ENCODE peak calls at places on chromosomes 5 and 9, in five cellular contexts. F is spleen, G is upper lobe of right lung, J is tibial nerve, D is choroid plexus epithelial cell. O is an unnamed sample.

GRCh38 chr5:8842906-8843590 is 702.8 kb downstream of the SEMA5A start:
- DNase-seq in G (no peak), F (no peak), D (peak; percentile 76), J (no peak), O (no peak)

GRCh38 chr5:41414598-41414997 is 95.8 kb downstream of the PLCXD3 start:
- DNase-seq in D (peak; percentile 93), J (no peak), G (no peak), F (no peak), O (no peak)

GRCh38 chr5:138655530-138656245 is 80.5 kb upstream of the HSPA9 start:
- DNase-seq in J (peak; percentile 38), D (no peak), G (no peak), F (no peak), O (no peak)

GRCh38 chr9:100602302-100602930 is 24.5 kb downstream of the CAVIN4 start:
- DNase-seq in D (peak; percentile 76), G (no peak), J (no peak), F (no peak), O (no peak)

GRCh38 chr5:156513123-156513814 is 186.3 kb downstream of the SGCD start:
- DNase-seq in F (no peak), J (no peak), G (no peak), D (no peak), O (no peak)

GRCh38 chr9:96885424-96885823 is 31.1 kb upstream of the ZNF782 start:
- DNase-seq in J (no peak), D (no peak), F (no peak), G (no peak), O (no peak)

GRCh38 chr5:142717582-142718215 is 31.8 kb upstream of the FGF1 start:
- DNase-seq in D (peak; percentile 86), G (no peak), F (no peak), J (no peak), O (no peak)

GRCh38 chr9:134444040-134444315 is 117.7 kb downstream of the RXRA start:
- DNase-seq in F (no peak), G (no peak), D (no peak), J (no peak), O (no peak)

GRCh38 chr9:91902465-91903125 is 47.4 kb downstream of the ROR2 start:
- DNase-seq in G (no peak), D (peak; percentile 39), F (no peak), J (no peak), O (no peak)

GRCh38 chr5:109997191-109997590 is 307.5 kb downstream of the MAN2A1 start:
- DNase-seq in J (no peak), G (no peak), D (no peak), F (no peak), O (no peak)

GRCh38 chr5:176543428-176544182 is 5.5 kb upstream of the CDHR2 start:
- DNase-seq in D (no peak), G (peak; percentile 90), J (no peak), F (peak; percentile 95), O (no peak)

GRCh38 chr9:101706261-101706798 is 32.1 kb downstream of the GRIN3A start:
- DNase-seq in F (no peak), D (no peak), G (no peak), J (no peak), O (no peak)

GRCh38 chr5:39167141-39167972 is 52.0 kb downstream of the FYB1 start:
- DNase-seq in J (no peak), D (peak; percentile 22), F (no peak), G (no peak), O (no peak)

GRCh38 chr9:131475956-131476776 is 26.6 kb upstream of the POMT1 start:
- DNase-seq in J (no peak), G (peak; percentile 60), F (peak; percentile 69), D (no peak), O (no peak)
- TF ChIP-seq CTCF in J (peak; percentile 30), G (peak; percentile 34), F (peak; percentile 56), D (peak; percentile 59), O (peak; percentile 34)

GRCh38 chr5:173745561-173745960 is 129.1 kb upstream of the BOD1 start:
- DNase-seq in D (no peak), J (no peak), G (no peak), F (no peak), O (no peak)
- H3K4me3 ChIP-seq in D (no peak overlapping the region), J (no peak overlapping the region), G (no peak overlapping the region), F (no peak overlapping the region), O (no peak overlapping the region)

DNA sequence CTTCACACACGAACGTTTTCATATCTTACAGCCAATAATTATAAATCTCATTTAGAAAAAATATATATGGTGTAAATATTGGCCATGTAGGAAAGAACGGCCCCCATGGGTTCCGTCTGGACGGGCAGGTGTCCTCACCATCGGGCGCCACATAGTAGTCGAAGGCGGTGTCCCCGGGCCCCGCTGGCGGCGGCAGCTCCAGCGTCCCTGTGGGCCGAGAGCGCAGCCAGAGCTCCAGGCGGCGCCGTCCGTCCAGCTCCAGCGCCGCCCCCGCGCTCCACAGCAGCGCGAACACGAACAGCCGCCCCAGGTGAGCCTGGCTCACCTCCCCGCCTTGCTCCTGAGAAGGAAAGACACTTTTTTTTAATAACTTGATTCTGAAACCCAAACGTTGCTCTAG is 134.6 kb downstream of the DNAH5 start:
- DNase-seq in G (no peak), J (no peak), F (no peak), D (no peak), O (no peak)
- TF ChIP-seq CTCF in G (no peak), J (no peak), F (no peak), D (no peak), O (no peak)

GRCh38 chr5:173327948-173328895 is at the start of gene STC2:
- DNase-seq in J (no peak), G (no peak), F (peak; percentile 70), D (peak; percentile 85), O (peak; percentile 18)
- H3K4me3 ChIP-seq in J (peak within 1 kb of the TSS; percentile 26), G (peak within 1 kb of the TSS; percentile 46), F (peak within 1 kb of the TSS; percentile 49), D (peak within 1 kb of the TSS; percentile 75), O (peak within 1 kb of the TSS; percentile 66)

DNA sequence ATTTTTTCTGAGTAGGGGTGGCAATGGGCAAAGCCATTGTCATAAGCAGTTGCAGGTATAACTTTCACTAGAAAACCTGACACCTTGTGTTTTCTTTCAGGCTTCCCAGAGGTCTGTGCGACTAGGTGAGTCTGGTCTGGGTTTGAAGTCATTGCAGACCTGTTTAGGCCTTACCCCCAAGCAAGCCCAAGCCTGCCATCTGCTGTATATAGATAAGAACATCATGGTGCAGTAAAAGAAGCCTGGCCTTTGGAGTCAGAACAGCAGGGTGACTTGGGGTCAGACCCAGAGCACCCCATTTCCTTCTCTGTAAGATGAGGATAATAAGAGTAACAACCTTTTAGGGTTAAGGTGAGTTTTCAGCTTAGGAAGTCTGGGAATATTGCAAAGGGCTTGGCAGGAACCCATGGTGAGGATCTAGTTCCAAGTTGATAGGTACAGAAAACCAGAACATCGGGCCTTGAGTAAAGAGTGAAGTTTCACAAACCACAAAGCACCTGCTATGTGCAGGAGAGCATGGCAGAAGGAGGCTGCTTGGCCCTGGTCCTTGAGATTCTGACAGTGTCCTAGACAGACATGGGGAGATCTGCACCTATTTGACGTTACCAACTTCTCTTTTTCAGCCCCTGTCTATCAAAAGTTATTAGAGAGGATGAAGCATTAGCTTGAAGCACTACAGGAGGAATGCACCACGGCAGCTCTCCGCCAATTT is 33.9 kb downstream of the TGFBI start:
- DNase-seq in D (peak; percentile 70), F (no peak), J (no peak), G (no peak), O (peak; percentile 34)
- TF ChIP-seq CTCF in D (peak; percentile 67), F (peak; percentile 48), J (no peak), G (peak; percentile 53), O (peak; percentile 66)

DNA sequence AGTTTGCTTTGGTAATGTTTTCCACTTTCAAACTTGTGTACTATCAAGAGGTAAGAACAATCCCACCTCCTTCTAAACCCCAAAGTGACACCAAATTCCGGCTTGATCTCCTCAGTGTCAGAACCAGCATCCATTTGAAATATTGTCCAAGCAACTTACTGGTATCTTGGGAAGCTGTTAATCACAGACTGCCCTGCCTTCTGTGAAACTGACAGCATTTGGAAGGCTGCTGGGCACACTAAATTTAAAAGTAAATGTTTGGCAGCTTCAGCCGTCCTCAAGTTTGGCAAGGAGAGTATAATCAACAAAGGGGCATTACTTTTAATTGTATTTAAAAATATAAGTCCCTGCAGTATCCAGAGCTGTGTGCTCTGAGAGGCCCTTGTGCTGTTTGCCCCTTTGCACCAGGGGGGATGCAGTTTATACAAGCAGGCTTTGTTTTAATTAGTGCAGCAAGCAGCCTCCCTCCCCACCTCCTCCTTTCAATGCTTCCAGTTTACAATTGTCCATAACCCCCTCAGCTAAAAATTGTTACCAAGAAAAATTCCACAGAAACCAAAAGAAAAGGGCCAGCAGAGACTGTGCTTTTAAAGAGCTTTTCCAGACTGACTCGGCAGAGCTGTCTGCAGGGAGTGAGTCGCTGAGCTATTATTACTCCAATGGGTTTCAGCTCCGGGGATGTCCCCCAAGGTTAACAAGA is 328.4 kb upstream of the MPDZ start:
- DNase-seq in F (no peak), J (no peak), G (no peak), D (no peak), O (no peak)
- H3K4me3 ChIP-seq in F (no peak overlapping the region), J (no peak overlapping the region), G (no peak overlapping the region), D (no peak overlapping the region), O (no peak overlapping the region)

DNA sequence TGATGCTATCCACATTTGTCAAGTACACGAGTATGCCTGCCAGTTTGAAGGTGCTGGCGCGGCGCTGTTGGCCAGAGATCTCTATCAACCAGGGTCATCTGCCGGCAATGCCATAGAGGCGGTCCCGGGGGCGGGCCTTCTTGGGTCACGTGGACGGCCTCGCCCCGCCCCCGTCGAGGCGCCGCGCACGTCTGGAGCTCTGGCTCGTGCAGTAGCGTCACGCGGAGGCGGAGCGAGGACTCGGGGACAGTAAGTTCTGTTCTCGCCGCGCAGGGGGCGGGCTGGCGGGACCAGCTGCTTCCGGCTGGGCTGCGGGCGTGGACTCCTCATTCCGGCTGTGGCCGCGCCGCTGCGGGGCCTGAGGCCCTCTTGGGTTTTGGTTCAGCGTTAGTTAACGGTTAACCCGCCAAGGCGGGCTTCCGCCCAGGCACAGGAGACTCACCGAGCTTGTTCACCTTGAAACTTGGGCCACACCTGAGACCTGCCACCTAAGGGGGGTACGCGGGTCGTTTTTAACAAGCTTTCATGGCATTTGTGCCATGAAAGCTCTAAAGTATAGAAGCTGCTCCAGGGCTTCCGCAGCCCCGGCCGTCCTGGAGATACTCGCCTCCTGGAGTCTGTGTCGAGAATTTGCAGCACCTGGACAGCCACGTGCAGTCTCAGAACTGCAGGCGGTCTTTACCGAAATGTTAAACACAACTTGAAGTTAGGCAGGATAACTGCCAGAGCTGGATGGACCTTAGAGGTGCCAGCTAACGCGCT is at the start of gene RFESD:
- DNase-seq in F (peak; percentile 100), J (peak; percentile 99), D (peak; percentile 99), G (peak; percentile 100), O (peak; percentile 91)
- TF ChIP-seq CTCF in F (peak; percentile 29), J (peak; percentile 10), D (peak; percentile 37), G (no peak), O (peak; percentile 7)

DNA sequence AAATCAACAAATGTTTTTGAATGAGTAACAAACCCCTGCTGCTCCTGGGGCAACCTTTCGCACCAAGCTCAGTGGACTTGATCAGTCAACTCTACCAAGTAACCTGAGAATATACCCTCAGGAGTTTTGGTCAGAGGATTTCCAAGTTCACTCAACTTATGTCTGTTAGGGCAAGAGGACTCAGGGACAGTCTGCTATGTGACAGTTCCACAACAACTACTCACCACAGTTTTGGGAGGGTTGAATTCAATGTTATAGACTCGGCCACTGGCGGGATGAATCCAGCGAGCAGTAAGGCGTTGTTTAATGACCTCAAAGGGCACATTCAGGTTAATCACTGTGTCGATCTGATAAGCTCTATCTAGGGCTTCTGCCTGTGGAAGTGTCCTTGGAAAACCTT is 22.1 kb downstream of the AK3 start:
- DNase-seq in J (no peak), G (no peak), D (no peak), F (no peak), O (no peak)
- H3K4me3 ChIP-seq in J (no peak overlapping the region), G (no peak overlapping the region), D (no peak overlapping the region), F (no peak overlapping the region), O (no peak overlapping the region)

O was measured in GM12864.